ENCODE peak calls at places on chromosomes 4 and X, in six cellular contexts. One of them, this sample, is unnamed.

GRCh38 chrX:52346462-52347165 is 22.2 kb upstream of the XAGE2 start:
- DNase-seq in activated CD8-positive, alpha-beta T cell treated with anti-CD3 and anti-CD28 coated beads for 36 hours: peak
- DNase-seq in lung: no peak
- DNase-seq in MM.1S: no peak
- DNase-seq in AG04450: no peak
- DNase-seq in brain microvascular endothelial cell: peak
- DNase-seq in this sample: no peak

GRCh38 chrX:129932792-129933321 is 26.9 kb downstream of the UTP14A start:
- DNase-seq in activated CD8-positive, alpha-beta T cell treated with anti-CD3 and anti-CD28 coated beads for 36 hours: no peak
- DNase-seq in MM.1S: no peak
- DNase-seq in AG04450: no peak
- DNase-seq in brain microvascular endothelial cell: no peak
- DNase-seq in lung: no peak
- DNase-seq in this sample: no peak

GRCh38 chrX:49053223-49054072 is 5.4 kb upstream of the CCDC120 start:
- DNase-seq in brain microvascular endothelial cell: peak
- DNase-seq in lung: peak
- DNase-seq in MM.1S: peak
- DNase-seq in AG04450: no peak
- DNase-seq in activated CD8-positive, alpha-beta T cell treated with anti-CD3 and anti-CD28 coated beads for 36 hours: peak
- DNase-seq in this sample: no peak

GRCh38 chr4:140675599-140676231 is 80.5 kb downstream of the TBC1D9 start:
- DNase-seq in MM.1S: no peak
- DNase-seq in brain microvascular endothelial cell: peak
- DNase-seq in activated CD8-positive, alpha-beta T cell treated with anti-CD3 and anti-CD28 coated beads for 36 hours: peak
- DNase-seq in lung: no peak
- DNase-seq in AG04450: no peak
- DNase-seq in this sample: no peak

GRCh38 chr4:15649914-15650545 is 5.1 kb downstream of the FBXL5 start:
- DNase-seq in MM.1S: peak
- DNase-seq in lung: peak
- DNase-seq in brain microvascular endothelial cell: peak
- DNase-seq in AG04450: no peak
- DNase-seq in activated CD8-positive, alpha-beta T cell treated with anti-CD3 and anti-CD28 coated beads for 36 hours: peak
- DNase-seq in this sample: no peak

GRCh38 chr4:74038161-74039064 is at the start of gene CXCL3:
- DNase-seq in activated CD8-positive, alpha-beta T cell treated with anti-CD3 and anti-CD28 coated beads for 36 hours: peak
- DNase-seq in AG04450: no peak
- DNase-seq in MM.1S: no peak
- DNase-seq in lung: peak
- DNase-seq in brain microvascular endothelial cell: peak
- DNase-seq in this sample: no peak

GRCh38 chr4:125958519-125958918 is 643.8 kb downstream of the FAT4 start:
- DNase-seq in AG04450: no peak
- DNase-seq in lung: no peak
- DNase-seq in activated CD8-positive, alpha-beta T cell treated with anti-CD3 and anti-CD28 coated beads for 36 hours: no peak
- DNase-seq in brain microvascular endothelial cell: no peak
- DNase-seq in MM.1S: peak
- DNase-seq in this sample: no peak

GRCh38 chr4:77349796-77350195 is 192.8 kb downstream of the CCNG2 start:
- DNase-seq in lung: no peak
- DNase-seq in activated CD8-positive, alpha-beta T cell treated with anti-CD3 and anti-CD28 coated beads for 36 hours: no peak
- DNase-seq in AG04450: no peak
- DNase-seq in MM.1S: no peak
- DNase-seq in brain microvascular endothelial cell: no peak
- DNase-seq in this sample: no peak

GRCh38 chr4:8832130-8832930 is 39.3 kb downstream of the HMX1 start:
- DNase-seq in MM.1S: no peak
- DNase-seq in lung: no peak
- DNase-seq in AG04450: no peak
- DNase-seq in brain microvascular endothelial cell: no peak
- DNase-seq in activated CD8-positive, alpha-beta T cell treated with anti-CD3 and anti-CD28 coated beads for 36 hours: no peak
- DNase-seq in this sample: no peak

GRCh38 chr4:26441110-26441509 is 49.2 kb downstream of the CCKAR start:
- DNase-seq in activated CD8-positive, alpha-beta T cell treated with anti-CD3 and anti-CD28 coated beads for 36 hours: no peak
- DNase-seq in lung: no peak
- DNase-seq in AG04450: no peak
- DNase-seq in MM.1S: no peak
- DNase-seq in brain microvascular endothelial cell: peak
- DNase-seq in this sample: no peak

GRCh38 chr4:793109-793861 is 32.6 kb downstream of the CPLX1 start:
- DNase-seq in AG04450: no peak
- DNase-seq in lung: no peak
- DNase-seq in activated CD8-positive, alpha-beta T cell treated with anti-CD3 and anti-CD28 coated beads for 36 hours: no peak
- DNase-seq in MM.1S: no peak
- DNase-seq in brain microvascular endothelial cell: no peak
- DNase-seq in this sample: no peak

GRCh38 chr4:4430492-4431195 is 43.7 kb downstream of the NSG1 start:
- DNase-seq in brain microvascular endothelial cell: peak
- DNase-seq in lung: no peak
- DNase-seq in MM.1S: peak
- DNase-seq in AG04450: peak
- DNase-seq in activated CD8-positive, alpha-beta T cell treated with anti-CD3 and anti-CD28 coated beads for 36 hours: peak
- DNase-seq in this sample: peak

GRCh38 chr4:17574206-17574605 is 2.8 kb upstream of the LAP3 start:
- DNase-seq in activated CD8-positive, alpha-beta T cell treated with anti-CD3 and anti-CD28 coated beads for 36 hours: no peak
- DNase-seq in MM.1S: no peak
- DNase-seq in brain microvascular endothelial cell: no peak
- DNase-seq in lung: no peak
- DNase-seq in AG04450: no peak
- DNase-seq in this sample: no peak

GRCh38 chr4:44448548-44449443 is at the start of gene KCTD8:
- DNase-seq in activated CD8-positive, alpha-beta T cell treated with anti-CD3 and anti-CD28 coated beads for 36 hours: peak
- DNase-seq in lung: peak
- DNase-seq in AG04450: peak
- DNase-seq in brain microvascular endothelial cell: peak
- DNase-seq in MM.1S: peak
- DNase-seq in this sample: no peak

DNA sequence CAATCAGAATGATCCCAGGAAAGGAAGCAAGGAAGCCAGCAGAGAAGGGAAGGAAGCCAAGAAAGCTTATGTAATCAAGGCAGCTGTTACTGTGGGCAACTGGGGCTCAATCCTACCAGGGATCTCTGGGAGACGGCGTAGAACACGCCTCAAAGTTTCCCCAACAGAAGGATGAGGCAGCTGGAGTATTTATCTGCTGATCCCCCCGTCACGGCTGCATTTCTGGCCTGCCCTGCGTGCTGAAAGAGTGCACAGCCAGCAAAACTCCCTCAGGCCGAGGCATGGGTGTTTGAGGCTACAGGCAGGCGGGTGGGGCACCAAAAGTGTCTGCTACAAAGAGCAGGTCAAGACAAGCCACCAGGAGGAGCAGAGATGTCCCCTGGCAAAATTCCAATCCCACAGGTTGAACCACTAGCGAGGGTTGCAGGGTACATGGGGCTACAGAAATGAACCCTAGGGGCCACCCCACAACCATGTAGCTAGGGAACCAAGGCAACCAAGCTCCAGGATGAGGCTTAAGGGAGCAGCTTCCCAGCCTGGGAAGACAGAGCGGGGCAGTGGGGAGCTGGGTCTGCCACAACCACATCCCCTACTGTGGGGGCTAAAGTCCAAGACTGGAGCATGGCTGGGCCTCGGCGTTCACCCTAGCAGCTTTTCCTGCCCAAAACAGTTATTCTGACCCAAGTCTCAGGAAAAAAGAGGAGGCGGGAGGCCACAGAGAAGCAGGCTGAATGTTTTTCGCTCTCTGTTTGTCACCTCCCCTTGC is 113.4 kb downstream of the BCOR start:
- DNase-seq in MM.1S: no peak
- DNase-seq in lung: no peak
- DNase-seq in brain microvascular endothelial cell: no peak
- DNase-seq in activated CD8-positive, alpha-beta T cell treated with anti-CD3 and anti-CD28 coated beads for 36 hours: no peak
- DNase-seq in AG04450: peak
- DNase-seq in this sample: no peak
- TF ChIP-seq CTCF in MM.1S: no peak
- TF ChIP-seq CTCF in lung: no peak
- TF ChIP-seq CTCF in brain microvascular endothelial cell: no peak
- TF ChIP-seq CTCF in activated CD8-positive, alpha-beta T cell treated with anti-CD3 and anti-CD28 coated beads for 36 hours: no peak
- TF ChIP-seq CTCF in AG04450: no peak
- TF ChIP-seq CTCF in this sample: no peak

DNA sequence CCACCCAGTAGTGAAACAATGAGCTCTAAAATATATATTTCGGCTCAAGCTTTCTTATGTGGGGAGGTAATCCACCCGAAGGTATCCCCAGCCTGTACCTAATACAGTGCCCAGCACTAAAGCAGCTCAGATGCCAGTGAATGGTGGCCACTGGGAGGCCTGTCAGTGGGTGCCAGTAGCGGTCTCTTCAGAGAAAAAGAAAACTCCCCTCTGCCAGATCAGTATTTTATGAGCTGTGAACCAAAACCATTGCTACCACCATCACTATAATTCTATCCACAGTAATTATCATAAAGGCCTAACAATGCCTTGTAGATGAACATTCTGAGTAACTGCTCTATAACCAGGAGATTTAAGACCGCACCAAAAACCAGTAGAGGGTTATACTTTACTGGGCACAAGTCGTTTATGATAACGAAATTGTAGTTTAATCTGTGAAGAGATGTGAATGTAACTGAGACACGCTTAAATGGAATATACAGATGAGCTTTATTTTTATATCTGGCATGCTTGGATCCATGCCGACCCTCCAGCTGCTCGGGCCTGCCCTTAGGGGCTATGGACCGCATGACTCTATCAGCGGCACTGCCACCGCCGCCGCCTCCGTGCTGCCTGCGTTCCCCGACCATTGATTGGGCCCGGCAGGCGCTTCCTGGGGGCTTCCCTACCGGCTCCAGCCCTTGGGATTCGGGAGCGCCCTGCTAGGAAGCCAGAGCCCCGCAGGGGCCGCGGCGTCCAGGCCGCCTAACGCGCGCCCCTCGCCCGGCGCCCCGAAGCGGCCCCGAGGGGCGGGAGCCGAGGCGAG is 586 bp upstream of the NFKB1 start:
- DNase-seq in AG04450: no peak
- DNase-seq in lung: peak
- DNase-seq in MM.1S: peak
- DNase-seq in brain microvascular endothelial cell: peak
- DNase-seq in activated CD8-positive, alpha-beta T cell treated with anti-CD3 and anti-CD28 coated beads for 36 hours: peak
- DNase-seq in this sample: peak
- TF ChIP-seq CTCF in AG04450: no peak
- TF ChIP-seq CTCF in lung: no peak
- TF ChIP-seq CTCF in MM.1S: peak
- TF ChIP-seq CTCF in brain microvascular endothelial cell: peak
- TF ChIP-seq CTCF in activated CD8-positive, alpha-beta T cell treated with anti-CD3 and anti-CD28 coated beads for 36 hours: no peak
- TF ChIP-seq CTCF in this sample: peak

DNA sequence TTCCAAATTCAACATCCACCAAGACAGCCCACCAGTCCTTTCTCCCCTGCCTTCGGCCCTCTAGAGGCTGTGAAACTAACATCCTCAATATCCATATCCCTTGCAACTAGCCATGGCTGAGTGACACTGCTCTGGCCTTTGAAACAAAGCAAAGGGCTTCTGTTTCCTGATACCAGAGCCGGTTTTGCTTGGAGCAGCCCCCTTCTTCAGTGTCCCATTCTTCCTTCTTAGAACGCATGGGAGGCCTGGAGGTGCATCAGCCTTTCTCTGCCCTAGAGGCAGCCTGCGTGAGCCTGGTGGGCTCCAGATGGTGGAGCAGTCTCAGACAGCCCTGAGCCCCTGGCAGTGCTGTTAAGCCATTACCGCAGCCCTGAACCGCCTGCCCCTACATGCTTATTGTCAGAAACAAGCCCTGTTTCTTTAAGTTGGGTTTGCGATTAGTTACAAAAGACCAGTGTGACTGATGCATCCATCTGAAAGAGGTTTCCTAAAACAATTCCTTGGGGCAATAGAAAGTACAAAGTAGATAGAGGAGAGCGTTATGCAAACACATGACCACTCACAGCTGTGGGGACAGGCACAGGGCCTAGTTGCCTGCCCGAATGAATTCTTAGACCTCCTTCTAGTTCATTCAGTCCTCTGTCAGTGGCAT is 74.1 kb downstream of the EVC start:
- DNase-seq in AG04450: no peak
- DNase-seq in brain microvascular endothelial cell: no peak
- DNase-seq in activated CD8-positive, alpha-beta T cell treated with anti-CD3 and anti-CD28 coated beads for 36 hours: no peak
- DNase-seq in lung: no peak
- DNase-seq in MM.1S: no peak
- DNase-seq in this sample: no peak
- TF ChIP-seq CTCF in AG04450: no peak
- TF ChIP-seq CTCF in brain microvascular endothelial cell: peak
- TF ChIP-seq CTCF in activated CD8-positive, alpha-beta T cell treated with anti-CD3 and anti-CD28 coated beads for 36 hours: no peak
- TF ChIP-seq CTCF in lung: no peak
- TF ChIP-seq CTCF in MM.1S: no peak
- TF ChIP-seq CTCF in this sample: peak

DNA sequence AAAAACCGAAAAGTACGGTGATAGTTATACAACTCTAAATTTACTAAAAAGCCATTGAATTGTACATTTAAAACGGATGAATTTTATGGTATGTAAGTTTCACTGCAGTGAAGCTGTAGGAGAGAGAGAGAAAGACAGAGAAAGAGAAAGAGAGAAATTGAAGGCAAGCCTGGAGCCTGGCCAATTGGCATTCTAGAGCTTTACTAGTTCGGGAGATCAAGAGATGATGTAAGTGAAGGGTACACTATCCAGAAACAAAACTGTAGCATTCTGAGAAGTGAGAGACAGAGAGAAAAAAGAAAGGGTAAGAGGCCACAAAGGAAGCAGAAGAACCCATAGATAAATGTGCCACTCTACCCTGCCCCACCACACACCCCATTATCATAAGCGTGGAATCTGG is 123.1 kb upstream of the PLS3 start:
- DNase-seq in brain microvascular endothelial cell: no peak
- DNase-seq in MM.1S: no peak
- DNase-seq in activated CD8-positive, alpha-beta T cell treated with anti-CD3 and anti-CD28 coated beads for 36 hours: no peak
- DNase-seq in lung: no peak
- DNase-seq in AG04450: no peak
- DNase-seq in this sample: no peak
- TF ChIP-seq CTCF in brain microvascular endothelial cell: no peak
- TF ChIP-seq CTCF in MM.1S: no peak
- TF ChIP-seq CTCF in activated CD8-positive, alpha-beta T cell treated with anti-CD3 and anti-CD28 coated beads for 36 hours: no peak
- TF ChIP-seq CTCF in lung: no peak
- TF ChIP-seq CTCF in AG04450: no peak
- TF ChIP-seq CTCF in this sample: no peak